ENCODE peak calls at places on chromosome 1, in seven cellular contexts. T is GM23338; N is CD8-positive, alpha-beta T cell; A is A549; V is left lung; Z is GM12865; I is AG09309. U is an unnamed sample.

GRCh38 chr1:218573871-218574270 is 228.7 kb downstream of the TGFB2 start:
- DNase-seq in A (no peak), T (no peak), I (no peak), N (no peak), Z (no peak), V (no peak), U (no peak)

GRCh38 chr1:45543599-45544417 is 6.8 kb upstream of the AKR1A1 start:
- DNase-seq in V (peak), T (peak), I (no peak), Z (peak), A (no peak), N (peak), U (no peak)

GRCh38 chr1:113930499-113931161 is 1.5 kb downstream of the HIPK1 start:
- DNase-seq in T (peak), N (peak), V (peak), Z (peak), A (peak), I (no peak), U (no peak)

GRCh38 chr1:167431261-167431908 is 86.9 kb downstream of the CD247 start:
- DNase-seq in Z (peak), N (no peak), I (no peak), A (no peak), V (peak), T (peak), U (no peak)

GRCh38 chr1:36367067-36367466 is 18.7 kb downstream of the STK40 start:
- DNase-seq in I (no peak), A (no peak), V (no peak), T (no peak), N (no peak), Z (no peak), U (no peak)

GRCh38 chr1:205518616-205519540 is 14.4 kb downstream of the CDK18 start:
- DNase-seq in A (no peak), N (no peak), T (no peak), V (no peak), Z (no peak), I (no peak), U (no peak)

GRCh38 chr1:201546093-201546492 is 7.2 kb downstream of the NAV1 start:
- DNase-seq in Z (peak), I (no peak), T (peak), V (no peak), N (no peak), A (peak), U (no peak)

GRCh38 chr1:19430121-19431068 is 54.9 kb downstream of the CAPZB start:
- DNase-seq in T (no peak), I (no peak), A (peak), Z (no peak), N (no peak), V (no peak), U (no peak)

GRCh38 chr1:63641615-63642014 is 48.4 kb downstream of the PGM1 start:
- DNase-seq in N (no peak), T (no peak), Z (no peak), V (no peak), A (no peak), I (no peak), U (no peak)

GRCh38 chr1:153768316-153769126 is 6.7 kb upstream of the SLC27A3 start:
- DNase-seq in I (no peak), A (no peak), N (no peak), V (peak), T (no peak), Z (no peak), U (no peak)

GRCh38 chr1:203036135-203036534 is 9.8 kb downstream of the PPFIA4 start:
- DNase-seq in I (no peak), V (no peak), Z (no peak), T (no peak), A (no peak), N (no peak), U (no peak)

GRCh38 chr1:39833121-39833520 is 44.5 kb upstream of the BMP8B start:
- DNase-seq in A (no peak), N (no peak), I (peak), T (no peak), V (no peak), Z (no peak), U (no peak)

DNA sequence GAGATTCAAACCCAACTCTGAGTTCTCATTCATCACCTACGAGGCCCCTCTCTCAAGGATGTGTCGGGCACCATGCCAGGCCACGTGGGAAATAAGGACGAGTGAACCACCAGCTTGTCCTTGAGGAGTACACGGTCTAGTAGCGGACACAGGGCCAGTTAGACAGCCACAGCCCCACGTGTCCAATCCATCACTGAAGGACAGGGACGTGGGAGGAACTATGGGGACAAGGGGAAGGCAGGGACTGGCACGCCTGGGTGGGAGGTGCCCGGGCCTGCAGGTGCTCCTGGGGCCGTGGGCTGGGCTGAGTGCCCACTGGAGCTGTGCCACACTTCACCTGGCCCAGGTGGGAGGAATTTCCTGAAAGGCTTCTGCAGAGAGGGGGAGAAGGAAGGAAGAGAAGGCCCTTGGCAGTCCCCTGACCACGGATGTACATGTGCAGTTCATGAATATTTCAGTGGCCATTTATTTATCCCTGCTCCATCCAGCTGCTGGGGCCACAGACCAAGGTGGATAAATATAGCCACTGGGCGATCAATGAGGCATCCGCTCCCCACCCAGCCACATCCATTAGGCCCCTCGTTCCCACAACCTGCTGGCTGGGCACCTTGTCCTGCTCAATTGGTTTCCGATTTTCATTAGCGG is 59.7 kb downstream of the CASZ1 start:
- DNase-seq in Z (no peak), T (no peak), A (no peak), I (no peak), V (peak), N (no peak), U (no peak)
- H3K4me3 ChIP-seq in Z (no peak), T (no peak), A (no peak), I (no peak), V (no peak), N (no peak), U (no peak)

GRCh38 chr1:25610822-25611630 is 5.6 kb upstream of the MAN1C1 start:
- DNase-seq in N (no peak), Z (peak), A (no peak), I (no peak), V (no peak), T (no peak), U (no peak)
- TF ChIP-seq CTCF in N (peak), Z (peak), A (no peak), I (peak), V (no peak), T (peak), U (peak)

GRCh38 chr1:22093513-22093912 is 41.0 kb downstream of the CDC42 start:
- DNase-seq in Z (no peak), V (no peak), I (no peak), N (no peak), T (no peak), A (no peak), U (no peak)

GRCh38 chr1:22089134-22089571 is 36.6 kb downstream of the CDC42 start:
- DNase-seq in Z (peak), A (no peak), I (no peak), N (no peak), V (no peak), T (no peak), U (no peak)

DNA sequence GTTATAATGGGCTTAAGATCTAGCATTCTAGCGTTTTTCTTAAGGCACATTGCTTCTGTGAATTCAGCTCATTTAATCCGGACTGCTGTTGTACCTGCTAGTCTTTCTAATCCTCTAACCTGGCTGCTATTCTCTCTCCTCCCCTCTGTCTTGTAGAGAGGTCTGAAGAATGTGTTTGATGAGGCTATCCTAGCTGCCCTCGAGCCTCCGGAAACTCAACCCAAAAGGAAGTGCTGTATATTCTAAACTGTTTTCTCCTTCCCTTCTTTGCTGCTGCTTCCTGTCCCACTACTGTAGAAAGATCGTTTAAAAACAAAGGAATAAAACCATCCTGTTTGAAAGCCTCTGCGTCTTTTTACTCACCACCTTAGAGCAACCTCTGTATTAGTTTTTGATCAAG is 37.3 kb downstream of the CDC42 start:
- DNase-seq in A (no peak), I (no peak), N (no peak), Z (no peak), V (no peak), T (peak), U (no peak)
- H3K4me3 ChIP-seq in A (no peak), I (no peak), N (peak), Z (no peak), V (no peak), T (no peak), U (no peak)

GRCh38 chr1:24094554-24094953 is 17.4 kb downstream of the MYOM3 start:
- DNase-seq in N (no peak), A (no peak), V (no peak), Z (no peak), T (peak), I (no peak), U (no peak)
- TF ChIP-seq CTCF in N (no peak), A (no peak), V (no peak), Z (no peak), T (peak), I (no peak), U (no peak)

DNA sequence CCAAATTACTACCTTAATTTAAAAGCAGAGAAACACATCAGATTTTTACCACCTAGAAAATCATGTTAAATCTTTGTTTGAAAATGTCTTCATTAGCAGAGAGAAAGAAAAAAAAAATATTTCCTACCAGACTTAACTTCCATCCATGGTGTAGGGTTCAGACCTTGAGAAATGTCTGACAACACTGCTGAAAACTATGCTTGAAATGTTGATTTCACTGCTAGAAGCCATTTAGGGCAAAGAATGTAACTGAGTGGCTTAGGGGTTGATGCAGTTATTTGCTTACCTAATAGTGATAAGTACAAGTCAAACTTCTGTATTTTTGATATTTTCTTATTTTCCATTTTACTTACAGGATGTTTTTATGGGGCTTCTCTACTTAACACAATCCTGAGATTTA is 495.6 kb upstream of the NEGR1 start:
- DNase-seq in T (peak), V (no peak), N (no peak), Z (no peak), A (no peak), I (no peak), U (peak)
- H3K4me3 ChIP-seq in T (no peak), V (no peak), N (no peak), Z (no peak), A (no peak), I (no peak), U (no peak)

GRCh38 chr1:32901823-32902534 is 790 bp upstream of the TMEM54 start:
- DNase-seq in Z (no peak), V (no peak), I (no peak), A (no peak), T (no peak), N (no peak), U (no peak)

GRCh38 chr1:32900371-32900955 is 726 bp downstream of the TMEM54 start:
- DNase-seq in I (no peak), Z (no peak), T (no peak), V (no peak), N (no peak), A (no peak), U (no peak)

GRCh38 chr1:32899586-32900296 is 1.4 kb downstream of the TMEM54 start:
- DNase-seq in A (no peak), V (no peak), I (no peak), T (no peak), N (no peak), Z (no peak), U (no peak)

GRCh38 chr1:32902535-32902920 is 1.3 kb upstream of the TMEM54 start:
- DNase-seq in V (no peak), T (no peak), Z (no peak), I (no peak), A (no peak), N (no peak), U (no peak)

GRCh38 chr1:32900956-32901822 is at the start of gene TMEM54:
- DNase-seq in I (no peak), A (no peak), V (peak), Z (no peak), T (peak), N (no peak), U (no peak)
- TF ChIP-seq CTCF in I (no peak), A (no peak), V (no peak), Z (no peak), T (peak), N (no peak), U (no peak)